ENCODE peak calls at places on chromosomes 6 and 20, in eight cellular contexts. One of them, this sample, is unnamed.

GRCh38 chr20:52649727-52650126 is 322.4 kb upstream of the TSHZ2 start:
- DNase-seq in naive thymus-derived CD8-positive, alpha-beta T cell: no peak
- DNase-seq in neuronal stem cell: no peak
- DNase-seq in globus pallidus: no peak
- DNase-seq in amygdala: no peak
- DNase-seq in astrocyte of the cerebellum: no peak
- DNase-seq in smooth muscle cell of the brain vasculature: no peak
- DNase-seq in fibroblast of lung: no peak
- DNase-seq in this sample: no peak

GRCh38 chr6:34391023-34391485 is 1.4 kb downstream of the NUDT3 start:
- DNase-seq in naive thymus-derived CD8-positive, alpha-beta T cell: no peak
- DNase-seq in neuronal stem cell: no peak
- DNase-seq in globus pallidus: peak
- DNase-seq in amygdala: peak
- DNase-seq in astrocyte of the cerebellum: peak
- DNase-seq in smooth muscle cell of the brain vasculature: no peak
- DNase-seq in fibroblast of lung: peak
- DNase-seq in this sample: peak

GRCh38 chr6:79913369-79913768 is 34.0 kb downstream of the ELOVL4 start:
- DNase-seq in naive thymus-derived CD8-positive, alpha-beta T cell: no peak
- DNase-seq in neuronal stem cell: no peak
- DNase-seq in globus pallidus: no peak
- DNase-seq in amygdala: no peak
- DNase-seq in astrocyte of the cerebellum: no peak
- DNase-seq in smooth muscle cell of the brain vasculature: no peak
- DNase-seq in fibroblast of lung: no peak
- DNase-seq in this sample: no peak

GRCh38 chr20:44019638-44020335 is 105.1 kb downstream of the TOX2 start:
- DNase-seq in naive thymus-derived CD8-positive, alpha-beta T cell: no peak
- DNase-seq in neuronal stem cell: no peak
- DNase-seq in globus pallidus: no peak
- DNase-seq in amygdala: no peak
- DNase-seq in astrocyte of the cerebellum: no peak
- DNase-seq in smooth muscle cell of the brain vasculature: no peak
- DNase-seq in fibroblast of lung: peak
- DNase-seq in this sample: peak

GRCh38 chr6:13331516-13332348 is 3.4 kb upstream of the TBC1D7 start:
- DNase-seq in naive thymus-derived CD8-positive, alpha-beta T cell: no peak
- DNase-seq in neuronal stem cell: no peak
- DNase-seq in globus pallidus: peak
- DNase-seq in amygdala: no peak
- DNase-seq in astrocyte of the cerebellum: no peak
- DNase-seq in smooth muscle cell of the brain vasculature: no peak
- DNase-seq in fibroblast of lung: peak
- DNase-seq in this sample: peak

GRCh38 chr6:140134224-140134623 is 759.8 kb upstream of the CITED2 start:
- DNase-seq in naive thymus-derived CD8-positive, alpha-beta T cell: no peak
- DNase-seq in neuronal stem cell: no peak
- DNase-seq in globus pallidus: no peak
- DNase-seq in amygdala: no peak
- DNase-seq in astrocyte of the cerebellum: no peak
- DNase-seq in smooth muscle cell of the brain vasculature: no peak
- DNase-seq in fibroblast of lung: no peak
- DNase-seq in this sample: no peak

GRCh38 chr6:134098276-134098675 is 45.9 kb upstream of the SLC2A12 start:
- DNase-seq in naive thymus-derived CD8-positive, alpha-beta T cell: no peak
- DNase-seq in neuronal stem cell: no peak
- DNase-seq in globus pallidus: no peak
- DNase-seq in amygdala: no peak
- DNase-seq in astrocyte of the cerebellum: no peak
- DNase-seq in smooth muscle cell of the brain vasculature: no peak
- DNase-seq in fibroblast of lung: no peak
- DNase-seq in this sample: no peak

GRCh38 chr6:106084973-106085686 is 1.0 kb upstream of the PRDM1 start:
- DNase-seq in naive thymus-derived CD8-positive, alpha-beta T cell: no peak
- DNase-seq in neuronal stem cell: no peak
- DNase-seq in globus pallidus: no peak
- DNase-seq in amygdala: no peak
- DNase-seq in astrocyte of the cerebellum: no peak
- DNase-seq in smooth muscle cell of the brain vasculature: no peak
- DNase-seq in fibroblast of lung: peak
- DNase-seq in this sample: no peak

GRCh38 chr6:8674088-8674487 is 238.7 kb upstream of the SLC35B3 start:
- DNase-seq in naive thymus-derived CD8-positive, alpha-beta T cell: no peak
- DNase-seq in neuronal stem cell: no peak
- DNase-seq in globus pallidus: no peak
- DNase-seq in amygdala: no peak
- DNase-seq in astrocyte of the cerebellum: no peak
- DNase-seq in smooth muscle cell of the brain vasculature: no peak
- DNase-seq in fibroblast of lung: no peak
- DNase-seq in this sample: no peak

GRCh38 chr6:56445818-56446217 is 196.9 kb downstream of the DST start:
- DNase-seq in naive thymus-derived CD8-positive, alpha-beta T cell: no peak
- DNase-seq in neuronal stem cell: no peak
- DNase-seq in globus pallidus: no peak
- DNase-seq in amygdala: no peak
- DNase-seq in astrocyte of the cerebellum: no peak
- DNase-seq in smooth muscle cell of the brain vasculature: no peak
- DNase-seq in fibroblast of lung: no peak
- DNase-seq in this sample: no peak

GRCh38 chr20:39623584-39624234 is 661.6 kb downstream of the DHX35 start:
- DNase-seq in naive thymus-derived CD8-positive, alpha-beta T cell: no peak
- DNase-seq in neuronal stem cell: no peak
- DNase-seq in globus pallidus: no peak
- DNase-seq in amygdala: no peak
- DNase-seq in astrocyte of the cerebellum: peak
- DNase-seq in smooth muscle cell of the brain vasculature: no peak
- DNase-seq in fibroblast of lung: peak
- DNase-seq in this sample: no peak

GRCh38 chr20:62210496-62210855 is 9.6 kb downstream of the HRH3 start:
- DNase-seq in naive thymus-derived CD8-positive, alpha-beta T cell: no peak
- DNase-seq in neuronal stem cell: no peak
- DNase-seq in globus pallidus: no peak
- DNase-seq in amygdala: no peak
- DNase-seq in astrocyte of the cerebellum: no peak
- DNase-seq in smooth muscle cell of the brain vasculature: no peak
- DNase-seq in fibroblast of lung: no peak
- DNase-seq in this sample: no peak

GRCh38 chr6:50862172-50862571 is 43.5 kb downstream of the TFAP2B start:
- DNase-seq in naive thymus-derived CD8-positive, alpha-beta T cell: no peak
- DNase-seq in neuronal stem cell: no peak
- DNase-seq in globus pallidus: peak
- DNase-seq in amygdala: no peak
- DNase-seq in astrocyte of the cerebellum: no peak
- DNase-seq in smooth muscle cell of the brain vasculature: no peak
- DNase-seq in fibroblast of lung: no peak
- DNase-seq in this sample: no peak

GRCh38 chr20:41139227-41140093 is 2.1 kb downstream of the PLCG1 start:
- DNase-seq in naive thymus-derived CD8-positive, alpha-beta T cell: no peak
- DNase-seq in neuronal stem cell: no peak
- DNase-seq in globus pallidus: no peak
- DNase-seq in amygdala: no peak
- DNase-seq in astrocyte of the cerebellum: no peak
- DNase-seq in smooth muscle cell of the brain vasculature: no peak
- DNase-seq in fibroblast of lung: no peak
- DNase-seq in this sample: no peak

GRCh38 chr6:108009894-108010293 is 51.9 kb upstream of the SEC63 start:
- DNase-seq in naive thymus-derived CD8-positive, alpha-beta T cell: no peak
- DNase-seq in neuronal stem cell: no peak
- DNase-seq in globus pallidus: no peak
- DNase-seq in amygdala: no peak
- DNase-seq in astrocyte of the cerebellum: no peak
- DNase-seq in smooth muscle cell of the brain vasculature: no peak
- DNase-seq in fibroblast of lung: no peak
- DNase-seq in this sample: no peak

GRCh38 chr20:4083103-4083864 is 67.9 kb upstream of the RNF24 start:
- DNase-seq in naive thymus-derived CD8-positive, alpha-beta T cell: no peak
- DNase-seq in neuronal stem cell: no peak
- DNase-seq in globus pallidus: no peak
- DNase-seq in amygdala: no peak
- DNase-seq in astrocyte of the cerebellum: no peak
- DNase-seq in smooth muscle cell of the brain vasculature: no peak
- DNase-seq in fibroblast of lung: no peak
- DNase-seq in this sample: no peak

GRCh38 chr6:145139895-145140294 is 595.4 kb downstream of the EPM2A start:
- DNase-seq in naive thymus-derived CD8-positive, alpha-beta T cell: no peak
- DNase-seq in neuronal stem cell: no peak
- DNase-seq in globus pallidus: no peak
- DNase-seq in amygdala: no peak
- DNase-seq in astrocyte of the cerebellum: no peak
- DNase-seq in smooth muscle cell of the brain vasculature: no peak
- DNase-seq in fibroblast of lung: no peak
- DNase-seq in this sample: no peak

GRCh38 chr6:121436966-121437756 is 1.7 kb downstream of the GJA1 start:
- DNase-seq in naive thymus-derived CD8-positive, alpha-beta T cell: no peak
- DNase-seq in neuronal stem cell: no peak
- DNase-seq in globus pallidus: no peak
- DNase-seq in amygdala: no peak
- DNase-seq in astrocyte of the cerebellum: no peak
- DNase-seq in smooth muscle cell of the brain vasculature: no peak
- DNase-seq in fibroblast of lung: peak
- DNase-seq in this sample: peak

GRCh38 chr6:54810182-54810581 is 36.4 kb upstream of the FAM83B start:
- DNase-seq in naive thymus-derived CD8-positive, alpha-beta T cell: no peak
- DNase-seq in neuronal stem cell: no peak
- DNase-seq in globus pallidus: no peak
- DNase-seq in amygdala: no peak
- DNase-seq in astrocyte of the cerebellum: no peak
- DNase-seq in smooth muscle cell of the brain vasculature: no peak
- DNase-seq in fibroblast of lung: no peak
- DNase-seq in this sample: no peak

GRCh38 chr6:14310955-14311354 is 193.4 kb downstream of the CD83 start:
- DNase-seq in naive thymus-derived CD8-positive, alpha-beta T cell: no peak
- DNase-seq in neuronal stem cell: no peak
- DNase-seq in globus pallidus: no peak
- DNase-seq in amygdala: no peak
- DNase-seq in astrocyte of the cerebellum: no peak
- DNase-seq in smooth muscle cell of the brain vasculature: no peak
- DNase-seq in fibroblast of lung: peak
- DNase-seq in this sample: no peak

GRCh38 chr20:32387262-32387661 is 29.1 kb downstream of the ASXL1 start:
- DNase-seq in naive thymus-derived CD8-positive, alpha-beta T cell: peak
- DNase-seq in neuronal stem cell: no peak
- DNase-seq in globus pallidus: no peak
- DNase-seq in amygdala: no peak
- DNase-seq in astrocyte of the cerebellum: no peak
- DNase-seq in smooth muscle cell of the brain vasculature: no peak
- DNase-seq in fibroblast of lung: peak
- DNase-seq in this sample: no peak

GRCh38 chr6:2436391-2437154 is 191.2 kb upstream of the GMDS start:
- DNase-seq in naive thymus-derived CD8-positive, alpha-beta T cell: no peak
- DNase-seq in neuronal stem cell: no peak
- DNase-seq in globus pallidus: no peak
- DNase-seq in amygdala: no peak
- DNase-seq in astrocyte of the cerebellum: no peak
- DNase-seq in smooth muscle cell of the brain vasculature: no peak
- DNase-seq in fibroblast of lung: no peak
- DNase-seq in this sample: no peak

GRCh38 chr6:617485-618100 is 39.3 kb downstream of the HUS1B start:
- DNase-seq in naive thymus-derived CD8-positive, alpha-beta T cell: no peak
- DNase-seq in neuronal stem cell: no peak
- DNase-seq in globus pallidus: no peak
- DNase-seq in amygdala: no peak
- DNase-seq in astrocyte of the cerebellum: no peak
- DNase-seq in smooth muscle cell of the brain vasculature: no peak
- DNase-seq in fibroblast of lung: no peak
- DNase-seq in this sample: no peak

This sample was measured in lung microvascular endothelial cell.